ENCODE peak calls at places on chromosome 4, in five cellular contexts. One of them, this sample, is unnamed.

GRCh38 chr4:98506462-98507132 is 151.8 kb downstream of the TSPAN5 start:
- DNase-seq in 8988T: peak
- DNase-seq in effector memory CD8-positive, alpha-beta T cell: no peak
- DNase-seq in iPS-NIHi11: peak
- DNase-seq in activated CD8-positive, alpha-beta T cell treated with anti-CD3 and anti-CD28 coated beads, Interleukin-2, amount 10 ng/mL, durations not matched to agents 7 days and 5 days: no peak
- DNase-seq in this sample: no peak

GRCh38 chr4:78937837-78938236 is 1.4 kb downstream of the PAQR3 start:
- DNase-seq in effector memory CD8-positive, alpha-beta T cell: no peak
- DNase-seq in iPS-NIHi11: no peak
- DNase-seq in activated CD8-positive, alpha-beta T cell treated with anti-CD3 and anti-CD28 coated beads, Interleukin-2, amount 10 ng/mL, durations not matched to agents 7 days and 5 days: no peak
- DNase-seq in 8988T: no peak
- DNase-seq in this sample: no peak

GRCh38 chr4:26687728-26688127 is 103.8 kb downstream of the TBC1D19 start:
- DNase-seq in iPS-NIHi11: no peak
- DNase-seq in effector memory CD8-positive, alpha-beta T cell: no peak
- DNase-seq in activated CD8-positive, alpha-beta T cell treated with anti-CD3 and anti-CD28 coated beads, Interleukin-2, amount 10 ng/mL, durations not matched to agents 7 days and 5 days: no peak
- DNase-seq in 8988T: peak
- DNase-seq in this sample: no peak

GRCh38 chr4:100146756-100147155 is 43.5 kb downstream of the DDIT4L start:
- DNase-seq in 8988T: no peak
- DNase-seq in iPS-NIHi11: no peak
- DNase-seq in effector memory CD8-positive, alpha-beta T cell: no peak
- DNase-seq in activated CD8-positive, alpha-beta T cell treated with anti-CD3 and anti-CD28 coated beads, Interleukin-2, amount 10 ng/mL, durations not matched to agents 7 days and 5 days: no peak
- DNase-seq in this sample: no peak

GRCh38 chr4:140497776-140498636 is at the start of gene MGAT4D:
- DNase-seq in effector memory CD8-positive, alpha-beta T cell: no peak
- DNase-seq in activated CD8-positive, alpha-beta T cell treated with anti-CD3 and anti-CD28 coated beads, Interleukin-2, amount 10 ng/mL, durations not matched to agents 7 days and 5 days: no peak
- DNase-seq in 8988T: no peak
- DNase-seq in iPS-NIHi11: peak
- DNase-seq in this sample: no peak

GRCh38 chr4:47668810-47669408 is 169.0 kb downstream of the CORIN start:
- DNase-seq in 8988T: no peak
- DNase-seq in iPS-NIHi11: peak
- DNase-seq in effector memory CD8-positive, alpha-beta T cell: peak
- DNase-seq in activated CD8-positive, alpha-beta T cell treated with anti-CD3 and anti-CD28 coated beads, Interleukin-2, amount 10 ng/mL, durations not matched to agents 7 days and 5 days: peak
- DNase-seq in this sample: peak

GRCh38 chr4:147361726-147362125 is 119.2 kb upstream of the EDNRA start:
- DNase-seq in 8988T: no peak
- DNase-seq in effector memory CD8-positive, alpha-beta T cell: no peak
- DNase-seq in iPS-NIHi11: no peak
- DNase-seq in activated CD8-positive, alpha-beta T cell treated with anti-CD3 and anti-CD28 coated beads, Interleukin-2, amount 10 ng/mL, durations not matched to agents 7 days and 5 days: no peak
- DNase-seq in this sample: no peak

GRCh38 chr4:76894537-76894936 is 3.4 kb downstream of the SOWAHB start:
- DNase-seq in 8988T: no peak
- DNase-seq in effector memory CD8-positive, alpha-beta T cell: no peak
- DNase-seq in activated CD8-positive, alpha-beta T cell treated with anti-CD3 and anti-CD28 coated beads, Interleukin-2, amount 10 ng/mL, durations not matched to agents 7 days and 5 days: no peak
- DNase-seq in iPS-NIHi11: no peak
- DNase-seq in this sample: no peak

GRCh38 chr4:178205826-178206225 is 763.6 kb upstream of the AGA start:
- DNase-seq in activated CD8-positive, alpha-beta T cell treated with anti-CD3 and anti-CD28 coated beads, Interleukin-2, amount 10 ng/mL, durations not matched to agents 7 days and 5 days: no peak
- DNase-seq in effector memory CD8-positive, alpha-beta T cell: no peak
- DNase-seq in iPS-NIHi11: no peak
- DNase-seq in 8988T: no peak
- DNase-seq in this sample: no peak

GRCh38 chr4:43716721-43717395 is 731.8 kb downstream of the KCTD8 start:
- DNase-seq in activated CD8-positive, alpha-beta T cell treated with anti-CD3 and anti-CD28 coated beads, Interleukin-2, amount 10 ng/mL, durations not matched to agents 7 days and 5 days: no peak
- DNase-seq in effector memory CD8-positive, alpha-beta T cell: no peak
- DNase-seq in 8988T: no peak
- DNase-seq in iPS-NIHi11: no peak
- DNase-seq in this sample: no peak

GRCh38 chr4:47122592-47123291 is 91.4 kb downstream of the GABRB1 start:
- DNase-seq in iPS-NIHi11: peak
- DNase-seq in effector memory CD8-positive, alpha-beta T cell: peak
- DNase-seq in 8988T: no peak
- DNase-seq in activated CD8-positive, alpha-beta T cell treated with anti-CD3 and anti-CD28 coated beads, Interleukin-2, amount 10 ng/mL, durations not matched to agents 7 days and 5 days: peak
- DNase-seq in this sample: peak

GRCh38 chr4:151426513-151426912 is 17.5 kb downstream of the FHIP1A start:
- DNase-seq in activated CD8-positive, alpha-beta T cell treated with anti-CD3 and anti-CD28 coated beads, Interleukin-2, amount 10 ng/mL, durations not matched to agents 7 days and 5 days: no peak
- DNase-seq in 8988T: no peak
- DNase-seq in iPS-NIHi11: no peak
- DNase-seq in effector memory CD8-positive, alpha-beta T cell: no peak
- DNase-seq in this sample: no peak

GRCh38 chr4:107220976-107221375 is 184.9 kb upstream of the DKK2 start:
- DNase-seq in iPS-NIHi11: no peak
- DNase-seq in effector memory CD8-positive, alpha-beta T cell: no peak
- DNase-seq in activated CD8-positive, alpha-beta T cell treated with anti-CD3 and anti-CD28 coated beads, Interleukin-2, amount 10 ng/mL, durations not matched to agents 7 days and 5 days: no peak
- DNase-seq in 8988T: no peak
- DNase-seq in this sample: no peak

GRCh38 chr4:80367737-80368136 is 32.2 kb downstream of the CFAP299 start:
- DNase-seq in 8988T: no peak
- DNase-seq in effector memory CD8-positive, alpha-beta T cell: no peak
- DNase-seq in iPS-NIHi11: no peak
- DNase-seq in activated CD8-positive, alpha-beta T cell treated with anti-CD3 and anti-CD28 coated beads, Interleukin-2, amount 10 ng/mL, durations not matched to agents 7 days and 5 days: no peak
- DNase-seq in this sample: no peak

GRCh38 chr4:7073526-7074390 is 5.9 kb upstream of the GRPEL1 start:
- DNase-seq in iPS-NIHi11: peak
- DNase-seq in activated CD8-positive, alpha-beta T cell treated with anti-CD3 and anti-CD28 coated beads, Interleukin-2, amount 10 ng/mL, durations not matched to agents 7 days and 5 days: peak
- DNase-seq in 8988T: peak
- DNase-seq in effector memory CD8-positive, alpha-beta T cell: no peak
- DNase-seq in this sample: no peak

This sample was measured in immature natural killer cell.